ENCODE peak calls at places on chromosomes 5 and 9, in seven cellular contexts. F is body of pancreas, R is right cardiac atrium, S is fibroblast of lung, V is suprapubic skin, O is lower lobe of right lung, K is A549. P is an unnamed sample. For H3K9me3 and H3K4me1, the result is how much of the 10 kb centered on the place peaks cover.

GRCh38 chr9:91945277-91946074 is 4.6 kb downstream of the ROR2 start:
- DNase-seq in K (no peak), V (no peak), O (no peak), S (peak), F (peak), R (peak), P (no peak)

GRCh38 chr9:137085918-137086530 is 761 bp upstream of the MAN1B1 start:
- DNase-seq in R (peak), V (peak), O (peak), K (peak), F (peak), S (peak), P (no peak)

GRCh38 chr9:127122176-127123151 is at the start of gene ANGPTL2:
- DNase-seq in R (peak), F (peak), V (peak), S (peak), O (peak), K (no peak), P (peak)

GRCh38 chr9:122367065-122367464 is 3.8 kb upstream of the PTGS1 start:
- DNase-seq in V (no peak), R (no peak), O (no peak), F (no peak), K (no peak), S (no peak), P (no peak)

GRCh38 chr5:61631438-61631941 is 299.4 kb downstream of the ZSWIM6 start:
- DNase-seq in O (peak), K (no peak), V (no peak), F (peak), R (peak), S (peak), P (no peak)

GRCh38 chr5:74337252-74338100 is 303.1 kb downstream of the ENC1 start:
- DNase-seq in O (no peak), R (no peak), S (no peak), V (no peak), K (no peak), F (no peak), P (no peak)

GRCh38 chr9:104958756-104959155 is 30.8 kb upstream of the ABCA1 start:
- DNase-seq in S (no peak), O (no peak), R (no peak), F (no peak), K (no peak), V (no peak), P (no peak)

GRCh38 chr5:139108056-139108811 is 89.9 kb downstream of the SIL1 start:
- DNase-seq in F (peak), K (no peak), R (peak), O (no peak), S (peak), V (no peak), P (no peak)

GRCh38 chr5:149605998-149606721 is 24.9 kb downstream of the ARHGEF37 start:
- DNase-seq in V (no peak), F (no peak), R (peak), K (peak), O (no peak), S (peak), P (no peak)

GRCh38 chr5:116361171-116361967 is 213.3 kb downstream of the SEMA6A start:
- DNase-seq in K (no peak), R (peak), O (peak), S (peak), F (peak), V (no peak), P (peak)

GRCh38 chr9:68697846-68698245 is 7.2 kb upstream of the PIP5K1B start:
- DNase-seq in S (no peak), K (no peak), V (no peak), O (no peak), R (no peak), F (no peak), P (no peak)

GRCh38 chr5:91787718-91788117 is 404.6 kb upstream of the ARRDC3 start:
- DNase-seq in F (no peak), R (no peak), K (no peak), V (no peak), O (no peak), S (peak), P (no peak)

GRCh38 chr5:96883871-96884270 is 7.6 kb downstream of the ERAP2 start:
- DNase-seq in O (no peak), R (no peak), V (no peak), F (no peak), K (no peak), S (no peak), P (no peak)

GRCh38 chr9:121700165-121700830 is 48.9 kb downstream of the DAB2IP start:
- DNase-seq in V (peak), R (peak), S (peak), O (peak), F (peak), K (peak), P (no peak)

GRCh38 chr5:170315154-170315553 is 17.6 kb upstream of the LCP2 start:
- DNase-seq in R (peak), V (peak), K (no peak), S (peak), F (no peak), O (no peak), P (no peak)

GRCh38 chr5:91468643-91469422 is 85.7 kb upstream of the ARRDC3 start:
- DNase-seq in F (no peak), V (no peak), R (no peak), O (no peak), K (no peak), S (peak), P (no peak)

GRCh38 chr5:58197875-58198274 is 262.0 kb downstream of the PLK2 start:
- DNase-seq in S (no peak), O (no peak), K (no peak), R (no peak), V (no peak), F (no peak), P (no peak)

GRCh38 chr9:113708821-113709713 is 167.0 kb upstream of the ZNF618 start:
- DNase-seq in F (no peak), R (no peak), O (no peak), S (no peak), K (no peak), V (peak), P (no peak)

GRCh38 chr5:11384441-11385250 is 519.6 kb downstream of the CTNND2 start:
- DNase-seq in S (peak), V (no peak), F (peak), R (peak), K (no peak), O (peak), P (no peak)

GRCh38 chr9:136110082-136111061 is 8.3 kb downstream of the TMEM250 start:
- DNase-seq in F (no peak), K (no peak), O (no peak), V (no peak), S (peak), R (no peak), P (no peak)

GRCh38 chr5:135821061-135821781 is 13.2 kb upstream of the SLC25A48 start:
- DNase-seq in R (no peak), F (no peak), V (no peak), S (peak), O (no peak), K (no peak), P (peak)

GRCh38 chr9:72826954-72827953 is 125.6 kb downstream of the ALDH1A1 start:
- DNase-seq in O (no peak), V (no peak), F (no peak), R (no peak), S (no peak), K (no peak), P (no peak)

GRCh38 chr9:116859763-116860162 is 172.7 kb downstream of the TRIM32 start:
- DNase-seq in S (no peak), F (peak), O (no peak), K (no peak), R (no peak), V (no peak), P (no peak)

GRCh38 chr5:79611046-79611829 is 1.0 kb upstream of the TENT2 start:
- DNase-seq in K (no peak), S (no peak), F (no peak), R (no peak), V (no peak), O (no peak), P (no peak)

GRCh38 chr9:15697459-15697858 is 144.6 kb downstream of the CCDC171 start:
- DNase-seq in S (peak), V (no peak), K (peak), F (no peak), R (no peak), O (no peak), P (no peak)

GRCh38 chr9:128916745-128917144 is 4.0 kb upstream of the PHYHD1 start:
- DNase-seq in R (no peak), S (no peak), F (no peak), O (no peak), V (no peak), K (no peak), P (no peak)
- H3K9me3 ChIP-seq in R (under half), S (under half), F (under half), O (under half), V (under half), K (under half), P (under half)

DNA sequence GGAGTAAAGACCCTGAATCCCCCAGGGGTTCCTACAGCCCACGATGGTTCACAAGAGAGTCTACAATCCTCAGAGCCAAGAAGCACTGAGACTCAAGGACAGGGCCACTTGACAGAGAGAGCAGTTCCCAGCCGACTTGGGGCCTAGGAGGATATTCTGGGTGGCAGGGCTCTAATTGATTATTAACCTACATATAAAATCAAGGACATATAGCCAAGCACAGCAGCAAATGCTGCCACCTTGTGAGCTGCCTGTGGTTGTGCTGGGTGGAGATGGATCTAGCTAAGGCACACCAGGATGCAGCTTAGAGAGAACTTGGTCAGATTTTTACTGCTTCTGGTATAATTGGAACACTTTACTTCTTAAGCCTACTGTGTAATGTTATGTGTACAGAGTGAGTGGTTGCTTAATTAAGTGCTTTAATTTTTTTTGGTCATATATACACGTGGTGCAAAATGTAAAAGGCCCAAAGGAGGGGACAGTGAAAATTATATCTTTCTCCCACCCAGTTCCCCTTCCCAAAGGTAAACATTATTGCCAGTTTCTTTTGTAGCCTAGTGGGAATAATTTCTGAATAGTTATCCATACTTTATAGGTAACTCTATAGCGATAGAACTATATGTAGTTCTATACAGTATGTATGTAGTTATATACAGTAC is 78.8 kb downstream of the F2RL2 start:
- DNase-seq in R (no peak), S (peak), K (peak), V (no peak), F (peak), O (peak), P (no peak)
- H3K4me1 ChIP-seq in R (under half), S (under half), K (under half), V (under half), F (half or more), O (half or more), P (under half)

GRCh38 chr9:133680976-133681657 is 45.0 kb downstream of the DBH start:
- DNase-seq in K (no peak), V (no peak), F (no peak), R (peak), S (no peak), O (peak), P (no peak)

GRCh38 chr9:133679466-133680051 is 43.4 kb downstream of the DBH start:
- DNase-seq in R (peak), F (no peak), S (no peak), K (no peak), V (no peak), O (peak), P (no peak)

GRCh38 chr9:133679056-133679455 is 42.9 kb downstream of the DBH start:
- DNase-seq in K (no peak), F (no peak), R (peak), O (peak), V (no peak), S (no peak), P (no peak)

GRCh38 chr9:133681658-133682306 is 45.6 kb downstream of the DBH start:
- DNase-seq in K (no peak), V (no peak), R (peak), S (no peak), O (peak), F (no peak), P (no peak)

GRCh38 chr9:133680250-133680975 is 44.2 kb downstream of the DBH start:
- DNase-seq in S (no peak), O (peak), R (peak), V (no peak), K (no peak), F (no peak), P (no peak)
- H3K9me3 ChIP-seq in S (under half), O (under half), R (under half), V (under half), K (under half), F (under half), P (under half)

GRCh38 chr5:171966964-171967363 is 39.5 kb downstream of the FBXW11 start:
- DNase-seq in V (no peak), F (no peak), K (no peak), R (no peak), S (no peak), O (no peak), P (no peak)

GRCh38 chr5:171965740-171966139 is 40.7 kb downstream of the FBXW11 start:
- DNase-seq in V (no peak), F (no peak), S (no peak), O (no peak), R (no peak), K (no peak), P (no peak)

GRCh38 chr5:171966270-171966669 is 40.2 kb downstream of the FBXW11 start:
- DNase-seq in V (no peak), O (no peak), F (no peak), R (no peak), K (no peak), S (no peak), P (no peak)

GRCh38 chr5:171961117-171961516 is 45.3 kb downstream of the FBXW11 start:
- DNase-seq in V (no peak), K (no peak), S (no peak), O (no peak), F (no peak), R (no peak), P (no peak)

GRCh38 chr5:171963416-171963815 is 43.0 kb downstream of the FBXW11 start:
- DNase-seq in S (no peak), F (no peak), R (no peak), V (no peak), K (no peak), O (no peak), P (no peak)
- H3K4me1 ChIP-seq in S (under half), F (half or more), R (under half), V (under half), K (under half), O (half or more), P (under half)

GRCh38 chr9:88037285-88037845 is 63.0 kb upstream of the CDK20 start:
- DNase-seq in K (no peak), R (no peak), S (peak), F (no peak), O (no peak), V (no peak), P (no peak)

GRCh38 chr9:88044200-88044599 is 69.9 kb upstream of the CDK20 start:
- DNase-seq in K (no peak), O (no peak), S (no peak), F (no peak), V (no peak), R (no peak), P (no peak)

GRCh38 chr9:88043647-88044046 is 69.3 kb upstream of the CDK20 start:
- DNase-seq in K (no peak), S (no peak), F (no peak), O (no peak), V (no peak), R (no peak), P (no peak)

GRCh38 chr9:88045686-88046085 is 71.4 kb upstream of the CDK20 start:
- DNase-seq in F (no peak), S (no peak), O (no peak), K (no peak), R (no peak), V (no peak), P (no peak)

GRCh38 chr9:88041447-88041846 is 67.1 kb upstream of the CDK20 start:
- DNase-seq in R (no peak), S (peak), V (no peak), O (no peak), K (peak), F (no peak), P (no peak)
- H3K9me3 ChIP-seq in R (under half), S (under half), V (under half), O (under half), K (under half), F (under half), P (under half)

DNA sequence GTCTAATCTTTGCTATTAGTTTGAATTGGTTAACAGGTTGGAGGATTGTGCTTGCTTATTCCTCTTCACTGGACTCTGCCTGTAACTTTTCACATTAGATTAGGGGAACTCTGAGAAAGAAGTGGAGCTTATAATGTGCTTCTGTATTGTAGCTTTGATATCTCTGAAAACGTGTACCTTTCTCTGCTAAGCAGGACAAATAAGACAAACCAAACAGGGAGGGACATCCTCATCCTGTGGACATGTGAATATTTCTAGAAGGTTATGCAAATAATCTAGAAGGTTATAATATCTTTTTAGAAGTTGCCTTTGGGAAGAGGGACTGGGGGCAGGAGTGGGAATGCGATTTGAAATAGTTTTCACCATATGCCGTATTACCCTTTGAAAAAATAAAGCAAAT is 11.7 kb downstream of the IQGAP2 start:
- DNase-seq in V (no peak), R (no peak), F (no peak), S (no peak), K (no peak), O (no peak), P (no peak)
- H3K4me1 ChIP-seq in V (under half), R (under half), F (under half), S (under half), K (under half), O (under half), P (under half)

DNA sequence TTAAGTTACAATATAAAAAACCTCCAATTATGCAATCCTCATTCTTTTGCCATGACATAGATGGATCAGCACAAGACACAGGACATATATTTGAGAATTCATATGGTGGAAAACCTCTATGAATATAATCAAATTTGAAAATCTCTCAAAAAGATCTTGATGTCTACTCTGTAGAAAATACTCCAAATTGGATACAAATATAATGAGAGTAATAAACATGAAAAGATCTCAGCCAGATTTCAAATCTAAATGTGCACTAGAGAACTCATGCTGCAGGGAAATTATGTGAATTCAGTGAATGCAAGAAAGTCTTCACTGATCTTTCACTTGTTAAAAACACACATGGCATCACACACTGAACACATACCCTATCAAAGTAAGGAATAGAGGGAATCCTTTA is 13.8 kb downstream of the PCDHB15 start:
- DNase-seq in R (no peak), S (no peak), K (no peak), V (no peak), O (no peak), F (no peak), P (no peak)
- H3K9me3 ChIP-seq in R (under half), S (under half), K (half or more), V (half or more), O (half or more), F (under half), P (under half)

GRCh38 chr9:132193227-132194110 is 31.6 kb downstream of the NTNG2 start:
- DNase-seq in S (no peak), F (no peak), V (no peak), R (peak), O (no peak), K (no peak), P (no peak)

GRCh38 chr9:132187006-132187760 is 25.3 kb downstream of the NTNG2 start:
- DNase-seq in S (no peak), F (no peak), K (no peak), R (peak), V (no peak), O (no peak), P (no peak)

GRCh38 chr9:132194508-132194907 is 32.6 kb downstream of the NTNG2 start:
- DNase-seq in S (no peak), V (no peak), O (no peak), K (no peak), F (no peak), R (no peak), P (no peak)

GRCh38 chr9:132192728-132193127 is 30.9 kb downstream of the NTNG2 start:
- DNase-seq in F (no peak), R (no peak), V (no peak), S (no peak), K (no peak), O (no peak), P (no peak)

GRCh38 chr9:132190966-132191365 is 29.1 kb downstream of the NTNG2 start:
- DNase-seq in O (no peak), K (no peak), S (no peak), R (no peak), F (no peak), V (no peak), P (no peak)
- H3K4me1 ChIP-seq in O (under half), K (under half), S (under half), R (under half), F (under half), V (under half), P (under half)

GRCh38 chr5:179120421-179120861 is 60.3 kb downstream of the ZNF354C start:
- DNase-seq in S (no peak), R (no peak), F (no peak), O (peak), K (no peak), V (peak), P (no peak)

GRCh38 chr5:179122411-179123108 is 62.4 kb downstream of the ZNF354C start:
- DNase-seq in F (no peak), V (peak), S (no peak), K (no peak), R (peak), O (peak), P (no peak)

GRCh38 chr5:179121667-179122111 is 61.5 kb downstream of the ZNF354C start:
- DNase-seq in S (no peak), F (no peak), K (no peak), O (peak), V (peak), R (no peak), P (no peak)

GRCh38 chr5:179119415-179120170 is 59.4 kb downstream of the ZNF354C start:
- DNase-seq in R (no peak), V (peak), K (no peak), S (no peak), O (peak), F (no peak), P (no peak)

GRCh38 chr5:179120951-179121666 is 60.9 kb downstream of the ZNF354C start:
- DNase-seq in F (no peak), K (no peak), S (no peak), R (peak), O (peak), V (peak), P (no peak)
- H3K9me3 ChIP-seq in F (under half), K (under half), S (under half), R (under half), O (under half), V (under half), P (under half)

DNA sequence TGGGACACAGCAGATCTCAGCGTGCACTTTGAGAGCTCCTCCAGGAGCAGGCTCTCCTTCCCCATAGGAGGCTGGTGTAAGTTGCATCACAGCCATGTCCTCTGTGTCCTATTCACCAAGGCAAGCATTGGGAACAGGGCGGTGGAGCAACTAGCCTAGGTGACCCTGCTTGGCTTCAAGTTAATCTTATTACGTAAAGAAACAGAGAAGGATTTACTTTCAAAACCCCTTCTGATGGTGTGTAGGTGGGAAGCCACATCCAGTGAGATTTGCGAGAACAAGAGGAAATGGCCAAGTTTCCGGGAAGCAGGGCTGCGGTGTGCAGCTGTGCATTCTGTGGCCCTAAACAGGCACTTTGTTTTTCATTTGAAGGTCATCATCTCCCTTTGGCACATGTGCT is 80.2 kb downstream of the TRIO start:
- DNase-seq in S (no peak), O (no peak), V (no peak), K (no peak), R (no peak), F (no peak), P (no peak)
- H3K4me1 ChIP-seq in S (under half), O (half or more), V (under half), K (under half), R (under half), F (half or more), P (under half)